ENCODE peak calls at places on chromosomes 13 and 19, in four cellular contexts. M, S, Z and C are unnamed samples.

GRCh38 chr13:80131204-80131603 is 209.7 kb downstream of the SPRY2 start:
- DNase-seq in M (peak), S (peak), Z (peak), C (peak)

GRCh38 chr19:17079710-17080440 is 4.3 kb downstream of the MYO9B start:
- DNase-seq in M (peak), S (peak), Z (peak), C (peak)

GRCh38 chr19:43763473-43763939 is 8.7 kb upstream of the SMG9 start:
- DNase-seq in M (no peak), S (no peak), Z (peak), C (no peak)

GRCh38 chr19:12527034-12527836 is 24.0 kb downstream of the ZNF564 start:
- DNase-seq in M (peak), S (no peak), Z (no peak), C (no peak)

GRCh38 chr19:13055213-13056051 is 47.2 kb downstream of the LYL1 start:
- DNase-seq in M (peak), S (peak), Z (peak), C (peak)

GRCh38 chr13:91639316-91639715 is 240.9 kb downstream of the GPC5 start:
- DNase-seq in M (no peak), S (no peak), Z (no peak), C (no peak)

GRCh38 chr13:113458218-113459065 is 5.2 kb upstream of the ADPRHL1 start:
- DNase-seq in M (peak), S (no peak), Z (peak), C (no peak)

GRCh38 chr19:3198901-3199700 is 13.4 kb downstream of the NCLN start:
- DNase-seq in M (no peak), S (no peak), Z (peak), C (no peak)

GRCh38 chr13:51935326-51936171 is 73.8 kb downstream of the CCDC70 start:
- DNase-seq in M (peak), S (no peak), Z (no peak), C (no peak)

GRCh38 chr19:6821639-6822310 is 49.3 kb downstream of the VAV1 start:
- DNase-seq in M (no peak), S (no peak), Z (no peak), C (no peak)

GRCh38 chr19:3188627-3189596 is 3.2 kb downstream of the NCLN start:
- DNase-seq in M (no peak), S (no peak), Z (peak), C (no peak)

GRCh38 chr13:106418556-106418955 is 116.9 kb downstream of the EFNB2 start:
- DNase-seq in M (no peak), S (no peak), Z (no peak), C (no peak)

GRCh38 chr19:54881884-54882283 is 7.8 kb downstream of the FCAR start:
- DNase-seq in M (no peak), S (no peak), Z (no peak), C (no peak)

GRCh38 chr13:50133277-50133953 is 118.2 kb downstream of the KCNRG start:
- DNase-seq in M (peak), S (no peak), Z (peak), C (no peak)

GRCh38 chr19:18093439-18094161 is 4.0 kb upstream of the MAST3 start:
- DNase-seq in M (no peak), S (no peak), Z (no peak), C (no peak)

GRCh38 chr19:49565261-49565660 is 15.1 kb downstream of the NOSIP start:
- DNase-seq in M (no peak), S (no peak), Z (no peak), C (peak)

GRCh38 chr19:49570997-49571676 is 9.2 kb downstream of the NOSIP start:
- DNase-seq in M (peak), S (no peak), Z (no peak), C (no peak)

GRCh38 chr19:49566302-49566701 is 14.1 kb downstream of the NOSIP start:
- DNase-seq in M (no peak), S (no peak), Z (no peak), C (no peak)

GRCh38 chr19:49570138-49570856 is 10.1 kb downstream of the NOSIP start:
- DNase-seq in M (peak), S (no peak), Z (peak), C (peak)

DNA sequence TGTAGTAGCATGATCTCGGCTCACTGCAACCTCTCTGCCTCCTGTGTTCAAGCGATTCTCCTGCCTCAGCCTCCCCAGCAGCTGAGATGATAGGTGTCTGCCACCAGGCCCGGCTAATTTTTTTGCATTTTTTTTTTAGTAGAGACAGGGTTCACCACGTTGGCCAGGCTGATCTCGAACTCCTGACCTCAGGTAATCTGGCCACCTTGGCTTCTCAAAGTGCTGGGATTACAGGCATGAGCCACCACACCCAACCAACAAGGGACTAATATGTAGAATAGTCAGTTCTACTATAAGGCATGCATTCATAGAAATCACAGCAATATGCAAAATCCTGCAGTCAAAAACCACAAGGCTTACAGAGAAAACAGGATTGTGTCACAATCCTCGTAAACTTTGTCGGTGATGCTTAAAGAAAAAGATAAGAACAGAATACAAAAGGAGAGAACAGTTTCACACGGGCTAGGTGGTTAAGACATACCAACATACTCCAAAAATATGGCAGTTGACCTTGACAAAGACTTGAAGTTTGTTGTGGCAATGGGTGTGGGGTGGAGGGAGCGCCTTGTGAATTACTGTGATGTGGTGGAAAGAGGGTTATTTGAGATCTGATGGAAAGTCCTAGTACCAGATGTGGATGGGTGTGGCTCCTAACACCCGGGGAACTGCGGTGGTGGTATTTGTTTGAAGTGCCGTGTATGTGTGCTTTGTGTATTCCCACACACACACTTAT is 12.5 kb downstream of the NOSIP start:
- DNase-seq in M (no peak), S (no peak), Z (no peak), C (no peak)
- H3K27ac ChIP-seq in M (no peak), S (no peak), Z (no peak), C (no peak)

GRCh38 chr19:34481861-34482379 is 362 bp downstream of the WTIP start:
- DNase-seq in M (no peak), S (no peak), Z (peak), C (peak)

GRCh38 chr19:34479396-34479795 is 2.2 kb upstream of the WTIP start:
- DNase-seq in M (no peak), S (no peak), Z (no peak), C (no peak)

GRCh38 chr19:34480491-34480890 is 1.1 kb upstream of the WTIP start:
- DNase-seq in M (no peak), S (no peak), Z (peak), C (no peak)

GRCh38 chr19:34482380-34483250 is 1.1 kb downstream of the WTIP start:
- DNase-seq in M (peak), S (no peak), Z (peak), C (no peak)

GRCh38 chr19:34480971-34481821 is at the start of gene WTIP:
- DNase-seq in M (peak), S (peak), Z (peak), C (peak)
- H3K27ac ChIP-seq in M (peak), S (peak), Z (peak), C (peak)

GRCh38 chr13:20964904-20965303 is 62.4 kb upstream of the XPO4 start:
- DNase-seq in M (no peak), S (no peak), Z (no peak), C (no peak)
- H3K27ac ChIP-seq in M (no peak), S (no peak), Z (no peak), C (no peak)

GRCh38 chr13:76723551-76724232 is 162.5 kb downstream of the KCTD12 start:
- DNase-seq in M (peak), S (no peak), Z (no peak), C (peak)
- H3K27ac ChIP-seq in M (no peak), S (peak), Z (no peak), C (peak)

GRCh38 chr19:11169896-11170678 is 14.5 kb upstream of the SPC24 start:
- DNase-seq in M (no peak), S (no peak), Z (peak), C (no peak)

GRCh38 chr19:11165486-11166030 is 10.0 kb upstream of the SPC24 start:
- DNase-seq in M (no peak), S (no peak), Z (no peak), C (no peak)

GRCh38 chr19:11171144-11171543 is 15.6 kb upstream of the SPC24 start:
- DNase-seq in M (no peak), S (no peak), Z (no peak), C (no peak)

GRCh38 chr19:11166281-11167142 is 10.9 kb upstream of the SPC24 start:
- DNase-seq in M (no peak), S (no peak), Z (peak), C (peak)

DNA sequence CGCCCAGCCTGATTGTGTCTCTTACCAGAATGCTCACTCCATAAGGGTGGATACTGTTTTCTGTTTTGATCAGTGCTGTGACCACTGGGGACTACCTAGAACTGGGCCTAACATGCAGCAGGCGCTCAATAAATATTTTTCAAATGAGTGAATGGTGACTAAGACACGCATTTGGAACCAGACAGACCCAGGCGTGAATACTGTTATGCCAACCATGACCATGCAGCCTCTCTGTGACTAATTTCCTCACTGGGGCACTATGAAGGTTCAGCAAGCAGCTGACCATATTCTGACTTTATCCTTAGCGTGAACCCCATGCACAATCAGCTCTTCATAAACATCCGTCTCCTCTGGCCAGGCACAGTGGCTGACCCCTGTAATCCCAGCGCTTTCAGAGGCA is 13.0 kb upstream of the SPC24 start:
- DNase-seq in M (no peak), S (no peak), Z (no peak), C (no peak)
- H3K27ac ChIP-seq in M (no peak), S (peak), Z (no peak), C (no peak)